ENCODE peak calls at places on chromosomes 3 and 15, in six cellular contexts. P, B, F, L, U and V are unnamed samples.

GRCh38 chr3:174206607-174207192 is 652.4 kb upstream of the NAALADL2 start:
- DNase-seq in B (no peak), F (no peak), P (peak; percentile 37), L (no peak), U (no peak), V (no peak)

GRCh38 chr3:164927728-164928127 is 150.6 kb downstream of the SI start:
- DNase-seq in P (no peak), B (no peak), F (no peak), L (no peak), U (no peak), V (no peak)

GRCh38 chr3:82707035-82707434 is 945.6 kb upstream of the GBE1 start:
- DNase-seq in P (peak; percentile 12), U (no peak), F (no peak), L (no peak), B (no peak), V (no peak)

GRCh38 chr3:157239082-157239704 is 79.2 kb upstream of the CCNL1 start:
- DNase-seq in U (peak; percentile 58), P (peak; percentile 63), F (peak; percentile 68), L (peak; percentile 65), B (peak; percentile 70), V (peak; percentile 57)

GRCh38 chr15:40942337-40942854 is 10.9 kb upstream of the CHAC1 start:
- DNase-seq in L (no peak), U (no peak), P (no peak), F (no peak), B (no peak), V (no peak)

GRCh38 chr15:62138124-62138523 is 27.0 kb downstream of the C2CD4B start:
- DNase-seq in P (peak; percentile 67), L (peak; percentile 66), B (no peak), U (no peak), F (no peak), V (no peak)

GRCh38 chr3:109819786-109820185 is 482.4 kb upstream of the DPPA4 start:
- DNase-seq in B (no peak), F (no peak), P (no peak), L (no peak), U (no peak), V (no peak)

GRCh38 chr3:4067893-4068292 is 235.3 kb upstream of the SETMAR start:
- DNase-seq in B (no peak), P (no peak), U (no peak), F (no peak), L (no peak), V (no peak)

GRCh38 chr15:60137711-60138396 is 133.7 kb downstream of the FOXB1 start:
- DNase-seq in P (peak; percentile 79), F (no peak), U (no peak), L (peak; percentile 46), B (no peak), V (no peak)

GRCh38 chr15:100877551-100877950 is 2.1 kb upstream of the ALDH1A3 start:
- DNase-seq in B (no peak), U (no peak), P (no peak), L (no peak), F (no peak), V (no peak)

GRCh38 chr15:99305761-99306505 is 54.7 kb downstream of the LRRC28 start:
- DNase-seq in B (no peak), L (peak; percentile 90), U (no peak), F (no peak), P (peak; percentile 80), V (no peak)

GRCh38 chr3:181326637-181327223 is 337.2 kb upstream of the DNAJC19 start:
- DNase-seq in L (peak; percentile 3), F (no peak), U (peak; percentile 30), P (peak; percentile 13), B (no peak), V (no peak)

GRCh38 chr3:31743690-31744089 is 211.0 kb downstream of the STT3B start:
- DNase-seq in L (no peak), U (no peak), P (no peak), B (no peak), F (no peak), V (no peak)

GRCh38 chr3:128218858-128219257 is 65.6 kb downstream of the EEFSEC start:
- DNase-seq in F (no peak), U (no peak), B (no peak), L (no peak), P (no peak), V (no peak)